ENCODE peak calls at places on chromosomes 7 and 10, in five cellular contexts. R is foreskin fibroblast, C is spleen, M is RWPE1, Z is tibial nerve. A is an unnamed sample.

GRCh38 chr10:110355922-110356627 is 51.4 kb upstream of the SMNDC1 start:
- DNase-seq in R (no peak), C (no peak), M (no peak), Z (no peak), A (no peak)

GRCh38 chr7:33334349-33334748 is 205.0 kb downstream of the BBS9 start:
- DNase-seq in R (peak; percentile 2), C (no peak), M (no peak), Z (no peak), A (no peak)

GRCh38 chr7:27156508-27156898 is at the start of gene HOXA7:
- DNase-seq in R (no peak), C (peak; percentile 74), M (no peak), Z (peak; percentile 80), A (no peak)

GRCh38 chr7:1512781-1513656 is 8.8 kb upstream of the INTS1 start:
- DNase-seq in R (peak; percentile 26), C (peak; percentile 91), M (peak; percentile 90), Z (no peak), A (peak; percentile 37)

GRCh38 chr7:158274996-158275395 is 312.6 kb downstream of the PTPRN2 start:
- DNase-seq in R (no peak), C (peak; percentile 64), M (no peak), Z (no peak), A (no peak)

GRCh38 chr7:12281026-12281425 is 69.9 kb downstream of the TMEM106B start:
- DNase-seq in R (no peak), C (no peak), M (no peak), Z (no peak), A (no peak)

GRCh38 chr10:24814568-24815313 is 91.1 kb upstream of the ARHGAP21 start:
- DNase-seq in R (peak; percentile 35), C (no peak), M (peak; percentile 70), Z (no peak), A (no peak)

GRCh38 chr7:63024446-63024845 is 974.2 kb upstream of the ZNF722 start:
- DNase-seq in R (no peak), C (no peak), M (no peak), Z (no peak), A (no peak)

GRCh38 chr10:77417806-77418205 is 219.8 kb downstream of the KCNMA1 start:
- DNase-seq in R (no peak), C (no peak), M (no peak), Z (no peak), A (no peak)

DNA sequence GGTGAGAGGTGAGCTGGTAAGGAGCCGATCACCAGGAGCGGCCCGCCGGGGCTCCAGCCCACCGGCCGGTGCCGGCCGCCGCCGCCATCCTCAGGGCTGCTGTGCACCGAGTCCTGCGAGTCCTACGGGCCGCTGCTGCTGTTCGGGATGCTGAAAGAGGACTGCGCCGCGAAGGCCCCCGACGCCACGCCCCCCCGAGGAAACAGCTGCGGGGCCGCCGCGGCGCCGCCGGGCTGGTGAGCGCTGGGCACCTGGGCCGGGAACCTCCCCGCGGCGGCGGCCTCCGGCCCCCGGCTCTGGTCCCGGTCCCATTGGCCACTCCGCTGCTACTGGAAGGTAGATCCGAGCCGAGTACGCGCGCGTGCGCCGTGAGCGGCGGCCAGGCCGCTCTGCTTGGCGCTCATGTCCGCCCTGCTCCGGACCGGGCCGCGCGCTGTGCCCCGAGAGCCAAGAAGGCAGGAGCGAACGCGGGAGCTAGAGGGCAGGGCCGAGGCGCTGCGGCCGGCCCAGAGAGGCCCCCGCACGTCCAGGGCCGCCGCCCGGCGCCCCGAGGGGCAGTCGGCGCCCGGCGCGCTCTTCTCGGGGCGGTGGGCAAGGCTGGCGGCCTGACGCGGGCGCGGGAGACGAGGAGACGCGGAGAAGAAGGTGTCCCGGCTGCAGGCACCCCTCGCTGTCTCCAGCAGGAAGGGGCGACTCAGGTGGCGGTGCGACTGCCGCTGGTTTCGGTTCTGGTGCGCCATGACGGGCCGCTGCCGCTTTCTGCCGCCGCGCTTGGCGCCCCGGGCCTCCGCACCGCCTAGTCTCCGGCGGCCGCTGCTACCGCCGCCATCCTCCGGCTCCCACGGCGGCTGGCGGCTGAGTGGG is 121.3 kb upstream of the WIPF3 start:
- DNase-seq in R (peak; percentile 71), C (peak; percentile 92), M (peak; percentile 33), Z (peak; percentile 47), A (peak; percentile 51)
- TF ChIP-seq CTCF in R (no peak), C (no peak), M (no peak), Z (no peak), A (no peak)

GRCh38 chr10:28387141-28387540 is 84.3 kb upstream of the MPP7 start:
- DNase-seq in R (no peak), C (no peak), M (no peak), Z (no peak), A (no peak)
- TF ChIP-seq CTCF in R (no peak), C (no peak), M (no peak), Z (no peak), A (no peak)

DNA sequence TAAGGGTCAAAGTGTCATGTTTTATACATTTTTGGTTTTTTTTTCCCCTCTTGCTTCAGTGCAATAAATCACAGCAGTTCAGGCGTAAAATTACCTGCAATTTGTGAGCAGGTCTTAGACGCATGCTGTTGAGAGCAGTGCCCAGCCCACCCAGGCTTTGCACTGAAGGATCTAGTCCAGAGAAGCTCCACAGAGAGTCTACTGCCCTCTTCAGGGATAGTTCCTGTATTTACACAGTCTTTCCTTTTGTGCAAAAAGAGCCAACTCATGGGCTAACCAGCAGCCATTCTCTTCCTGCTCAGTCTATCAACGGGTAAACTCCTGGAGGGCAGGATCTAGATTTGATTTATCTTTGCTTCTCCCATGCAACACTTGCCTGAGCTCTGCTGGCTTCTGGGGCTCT is 82.2 kb upstream of the NAMPT start:
- DNase-seq in R (peak; percentile 11), C (peak; percentile 79), M (no peak), Z (no peak), A (no peak)
- TF ChIP-seq CTCF in R (peak; percentile 14), C (no peak), M (no peak), Z (no peak), A (no peak)

GRCh38 chr7:3482147-3482921 is 181.3 kb downstream of the SDK1 start:
- DNase-seq in R (no peak), C (no peak), M (peak; percentile 46), Z (no peak), A (no peak)
- TF ChIP-seq CTCF in R (peak; percentile 8), C (peak; percentile 41), M (peak; percentile 50), Z (peak; percentile 9), A (peak; percentile 40)

GRCh38 chr7:35800718-35801391 is at the start of gene SEPTIN7:
- DNase-seq in R (peak; percentile 99), C (peak; percentile 100), M (peak; percentile 97), Z (peak; percentile 95), A (peak; percentile 99)

GRCh38 chr7:35802649-35803048 is 1.8 kb downstream of the SEPTIN7 start:
- DNase-seq in R (no peak), C (no peak), M (no peak), Z (no peak), A (no peak)

GRCh38 chr7:35799846-35800717 is 775 bp upstream of the SEPTIN7 start:
- DNase-seq in R (peak; percentile 77), C (peak; percentile 96), M (peak; percentile 73), Z (peak; percentile 63), A (peak; percentile 67)

GRCh38 chr7:35801392-35802101 is 690 bp downstream of the SEPTIN7 start:
- DNase-seq in R (peak; percentile 46), C (peak; percentile 96), M (peak; percentile 58), Z (peak; percentile 35), A (peak; percentile 56)

DNA sequence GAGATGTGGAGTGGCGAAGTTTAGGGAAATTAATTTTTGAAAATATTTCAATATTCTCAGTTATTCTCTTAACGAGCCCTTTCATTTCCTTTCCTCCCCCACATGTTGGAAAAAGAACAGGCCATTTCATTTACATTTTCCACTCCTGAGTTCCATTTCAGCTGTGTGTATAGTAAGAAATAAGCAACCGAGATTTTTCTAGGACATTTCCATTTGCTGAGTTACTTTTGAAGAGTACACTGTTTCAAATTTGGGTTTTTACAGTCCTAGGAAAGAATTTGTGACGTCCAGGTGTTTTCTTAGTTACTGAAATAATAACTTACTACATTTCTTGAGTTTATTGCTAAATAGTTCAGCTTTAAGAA is 1.2 kb downstream of the SEPTIN7 start:
- DNase-seq in R (no peak), C (no peak), M (no peak), Z (no peak), A (no peak)
- TF ChIP-seq CTCF in R (no peak), C (no peak), M (peak; percentile 45), Z (no peak), A (no peak)

GRCh38 chr10:124255556-124255955 is 162.2 kb upstream of the CHST15 start:
- DNase-seq in R (no peak), C (peak; percentile 7), M (no peak), Z (no peak), A (no peak)

GRCh38 chr10:124262971-124263370 is 155.8 kb downstream of the OAT start:
- DNase-seq in R (no peak), C (peak; percentile 57), M (no peak), Z (no peak), A (no peak)

GRCh38 chr10:124256151-124256550 is 162.6 kb downstream of the OAT start:
- DNase-seq in R (no peak), C (peak; percentile 42), M (no peak), Z (no peak), A (no peak)

GRCh38 chr10:124262249-124262865 is 156.4 kb downstream of the OAT start:
- DNase-seq in R (no peak), C (no peak), M (no peak), Z (no peak), A (no peak)

DNA sequence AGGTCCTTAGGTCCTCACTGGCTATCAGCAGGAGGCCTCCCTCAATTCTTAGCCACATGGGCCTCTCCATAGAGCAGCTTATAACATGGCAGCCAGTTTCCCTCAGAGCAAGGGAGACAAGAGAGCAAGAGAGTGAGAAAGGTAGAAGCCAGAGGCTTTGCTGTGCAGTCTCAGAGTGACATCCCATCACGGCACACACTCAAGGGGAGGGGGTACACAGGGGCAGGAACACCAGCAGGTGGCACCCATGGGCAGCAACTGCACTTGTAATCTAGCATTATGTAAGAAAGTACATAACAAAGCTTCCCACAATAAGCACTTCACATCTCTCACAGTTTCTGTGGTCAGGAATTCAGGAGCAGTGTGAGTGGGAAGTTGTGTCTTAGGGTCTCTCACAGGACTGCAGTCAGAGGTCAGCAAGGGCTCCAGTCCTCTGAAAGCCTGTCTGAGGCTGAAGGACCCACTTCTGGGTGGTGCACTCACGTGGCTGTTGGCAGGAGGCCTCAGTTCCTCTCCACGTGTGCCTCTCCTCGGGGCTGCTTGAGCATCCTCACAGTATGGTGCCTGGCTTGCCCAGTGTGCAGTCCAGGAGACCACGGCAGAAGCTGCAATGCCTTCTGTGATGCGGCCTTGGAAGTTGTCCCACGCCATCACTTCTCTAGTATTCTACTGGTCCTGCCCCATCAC is 159.4 kb downstream of the OAT start:
- DNase-seq in R (peak; percentile 3), C (peak; percentile 59), M (no peak), Z (no peak), A (no peak)
- TF ChIP-seq CTCF in R (peak; percentile 27), C (peak; percentile 19), M (no peak), Z (no peak), A (no peak)

DNA sequence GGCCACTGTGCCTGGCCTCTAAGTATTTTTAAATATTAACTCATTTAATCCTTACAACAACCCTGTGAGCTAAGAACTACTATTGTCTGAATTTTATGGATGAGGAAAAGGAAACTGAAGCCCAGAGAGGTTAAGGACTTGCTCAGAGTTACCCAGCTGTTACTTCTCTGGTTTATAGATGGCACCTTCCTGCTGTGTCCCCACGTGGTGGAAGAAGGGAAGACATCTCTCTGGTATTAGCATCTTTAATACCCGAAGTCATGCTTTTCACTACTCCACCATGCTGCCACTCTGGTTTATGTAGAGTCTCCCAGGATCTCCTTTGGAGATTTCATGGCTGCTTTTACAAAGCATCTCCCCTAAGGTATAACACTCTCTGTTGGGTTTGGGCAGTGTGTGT is 105.5 kb upstream of the MKLN1 start:
- DNase-seq in R (no peak), C (no peak), M (no peak), Z (no peak), A (no peak)
- TF ChIP-seq CTCF in R (no peak), C (no peak), M (no peak), Z (no peak), A (no peak)

GRCh38 chr10:119817991-119818888 is 54.4 kb downstream of the MCMBP start:
- DNase-seq in R (peak; percentile 30), C (peak; percentile 75), M (peak; percentile 59), Z (peak; percentile 33), A (peak; percentile 19)
- TF ChIP-seq CTCF in R (no peak), C (no peak), M (no peak), Z (no peak), A (no peak)

A was measured in CD4-positive, alpha-beta T cell.